ENCODE peak calls at places on chromosomes 13 and 19, in nine cellular contexts. E, C, F, U, Z, B, A, Y and O are unnamed samples. For H3K36me3, the result is how much of the 10 kb centered on the place peaks cover.

GRCh38 chr13:37753776-37754175 is 115.8 kb downstream of the TRPC4 start:
- DNase-seq in E (no peak), C (no peak), F (no peak), U (no peak), Z (no peak), B (no peak), A (no peak), Y (no peak), O (no peak)

GRCh38 chr19:49014123-49014869 is 2.6 kb downstream of the LHB start:
- DNase-seq in E (no peak), C (no peak), F (no peak), U (no peak), Z (no peak), B (no peak), A (no peak), Y (no peak), O (no peak)

GRCh38 chr13:75514080-75515040 is 23.3 kb downstream of the COMMD6 start:
- DNase-seq in E (no peak), C (no peak), F (no peak), U (no peak), Z (no peak), B (no peak), A (no peak), Y (no peak), O (no peak)

GRCh38 chr19:7917292-7918061 is 2.7 kb upstream of the SNAPC2 start:
- DNase-seq in E (peak), C (peak), F (no peak), U (peak), Z (no peak), B (peak), A (peak), Y (peak), O (peak)

GRCh38 chr13:113402471-113403254 is 38.7 kb upstream of the GRTP1 start:
- DNase-seq in E (no peak), C (no peak), F (no peak), U (peak), Z (peak), B (no peak), A (peak), Y (no peak), O (no peak)

GRCh38 chr13:23715762-23716235 is 145.6 kb downstream of the TNFRSF19 start:
- DNase-seq in E (no peak), C (no peak), F (no peak), U (no peak), Z (no peak), B (peak), A (peak), Y (no peak), O (no peak)

GRCh38 chr13:38967446-38967845 is 23.2 kb downstream of the STOML3 start:
- DNase-seq in E (no peak), C (no peak), F (no peak), U (no peak), Z (no peak), B (no peak), A (no peak), Y (no peak), O (no peak)

GRCh38 chr19:54806516-54806838 is 3.1 kb downstream of the KIR2DL4 start:
- DNase-seq in E (no peak), C (no peak), F (no peak), U (no peak), Z (no peak), B (no peak), A (no peak), Y (no peak), O (no peak)

GRCh38 chr19:16585808-16586476 is 13.7 kb upstream of the SLC35E1 start:
- DNase-seq in E (no peak), C (no peak), F (peak), U (no peak), Z (no peak), B (no peak), A (peak), Y (peak), O (no peak)

GRCh38 chr19:16381756-16382401 is 57.3 kb downstream of the KLF2 start:
- DNase-seq in E (no peak), C (no peak), F (no peak), U (peak), Z (peak), B (no peak), A (no peak), Y (no peak), O (no peak)

GRCh38 chr13:28540612-28541011 is 45.7 kb upstream of the FLT1 start:
- DNase-seq in E (no peak), C (no peak), F (no peak), U (no peak), Z (no peak), B (no peak), A (no peak), Y (no peak), O (no peak)

GRCh38 chr19:49447485-49448431 is 3.9 kb downstream of the PIH1D1 start:
- DNase-seq in E (no peak), C (no peak), F (peak), U (peak), Z (no peak), B (peak), A (no peak), Y (no peak), O (no peak)

GRCh38 chr13:23918208-23918607 is 20.9 kb upstream of the C1QTNF9B start:
- DNase-seq in E (no peak), C (no peak), F (no peak), U (no peak), Z (no peak), B (no peak), A (no peak), Y (no peak), O (no peak)

GRCh38 chr19:6264803-6265202 is 15.0 kb downstream of the MLLT1 start:
- DNase-seq in E (no peak), C (no peak), F (no peak), U (no peak), Z (no peak), B (no peak), A (no peak), Y (no peak), O (no peak)

GRCh38 chr19:6263306-6264076 is 16.3 kb downstream of the MLLT1 start:
- DNase-seq in E (no peak), C (no peak), F (no peak), U (peak), Z (no peak), B (no peak), A (no peak), Y (no peak), O (no peak)

GRCh38 chr19:6262519-6262918 is 17.3 kb downstream of the MLLT1 start:
- DNase-seq in E (no peak), C (no peak), F (no peak), U (peak), Z (no peak), B (no peak), A (no peak), Y (no peak), O (no peak)

GRCh38 chr19:6261883-6262282 is 17.9 kb downstream of the MLLT1 start:
- DNase-seq in E (no peak), C (no peak), F (no peak), U (peak), Z (no peak), B (no peak), A (no peak), Y (no peak), O (no peak)

GRCh38 chr19:6264077-6264445 is 15.7 kb downstream of the MLLT1 start:
- DNase-seq in E (no peak), C (no peak), F (no peak), U (no peak), Z (no peak), B (no peak), A (no peak), Y (no peak), O (no peak)
- H3K36me3 ChIP-seq in E (under half), C (under half), F (under half), U (half or more), Z (under half), B (under half), A (under half), Y (under half), O (under half)

DNA sequence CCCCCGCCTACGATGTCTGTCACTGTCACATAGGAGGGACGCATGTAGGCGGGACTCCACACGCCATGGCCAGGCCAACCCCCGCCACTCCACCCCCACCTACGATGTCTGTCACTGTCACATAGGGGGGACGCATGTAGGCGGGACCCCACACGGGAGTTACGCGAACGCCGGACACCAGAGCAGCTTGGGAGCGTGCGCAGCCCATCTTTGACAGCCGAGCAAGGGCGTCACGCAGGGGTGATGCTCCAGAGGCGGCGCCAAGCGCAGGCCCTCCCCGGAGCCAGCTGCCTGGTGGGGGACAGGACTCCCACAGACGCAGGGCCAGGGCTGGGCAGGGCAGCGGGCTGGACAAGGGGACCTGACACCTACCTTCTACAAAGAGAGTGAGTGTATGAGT is 20.0 kb downstream of the ZNF787 start:
- DNase-seq in E (no peak), C (no peak), F (no peak), U (no peak), Z (no peak), B (no peak), A (peak), Y (no peak), O (no peak)
- H3K36me3 ChIP-seq in E (under half), C (under half), F (under half), U (under half), Z (under half), B (under half), A (under half), Y (under half), O (under half)

GRCh38 chr19:1621574-1621973 is 16.3 kb upstream of the UQCR11 start:
- DNase-seq in E (no peak), C (no peak), F (no peak), U (peak), Z (no peak), B (no peak), A (no peak), Y (no peak), O (no peak)

GRCh38 chr19:1622007-1622406 is 16.7 kb upstream of the UQCR11 start:
- DNase-seq in E (no peak), C (no peak), F (no peak), U (peak), Z (no peak), B (no peak), A (no peak), Y (no peak), O (no peak)

GRCh38 chr19:1621021-1621420 is 15.8 kb upstream of the UQCR11 start:
- DNase-seq in E (no peak), C (no peak), F (no peak), U (peak), Z (no peak), B (no peak), A (no peak), Y (no peak), O (no peak)

GRCh38 chr19:1624458-1624857 is 19.2 kb upstream of the UQCR11 start:
- DNase-seq in E (peak), C (peak), F (peak), U (peak), Z (no peak), B (peak), A (no peak), Y (peak), O (peak)

GRCh38 chr19:1622541-1622940 is 17.3 kb upstream of the UQCR11 start:
- DNase-seq in E (no peak), C (no peak), F (no peak), U (no peak), Z (no peak), B (no peak), A (no peak), Y (no peak), O (no peak)
- H3K36me3 ChIP-seq in E (under half), C (under half), F (under half), U (under half), Z (under half), B (half or more), A (under half), Y (under half), O (half or more)

GRCh38 chr19:46386151-46386550 is 27.2 kb downstream of the CCDC8 start:
- DNase-seq in E (no peak), C (no peak), F (no peak), U (no peak), Z (no peak), B (no peak), A (peak), Y (no peak), O (no peak)
- H3K36me3 ChIP-seq in E (under half), C (half or more), F (under half), U (half or more), Z (under half), B (half or more), A (under half), Y (half or more), O (under half)

DNA sequence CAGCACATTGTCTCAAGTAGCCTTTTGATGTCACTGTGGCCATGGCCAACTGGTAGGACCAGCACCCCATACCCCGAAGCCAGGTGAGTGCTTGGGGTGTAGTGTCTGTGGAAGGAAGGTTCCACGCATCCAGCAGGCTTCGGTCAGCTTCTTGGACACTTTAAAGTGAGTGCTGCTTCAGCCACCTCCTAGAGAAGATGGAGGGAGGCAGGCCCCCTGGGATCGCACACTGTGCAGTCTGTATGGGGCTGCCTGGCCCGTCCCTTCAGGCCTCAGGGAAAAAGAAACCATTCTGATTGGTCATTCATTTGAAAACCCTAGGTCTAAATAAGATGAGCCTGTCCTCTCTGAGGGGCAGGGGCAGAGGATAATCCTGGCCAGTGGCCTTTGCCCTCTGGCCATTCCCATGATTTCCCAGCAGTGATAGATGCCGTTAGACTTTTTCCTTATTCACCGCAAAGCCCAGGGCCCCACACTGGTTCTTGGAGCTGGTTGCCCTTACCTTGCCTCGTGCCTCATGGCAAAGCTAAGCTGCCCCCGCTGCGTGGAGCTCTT is 30.7 kb downstream of the GATAD2A start:
- DNase-seq in E (no peak), C (no peak), F (no peak), U (no peak), Z (no peak), B (no peak), A (no peak), Y (no peak), O (no peak)
- H3K36me3 ChIP-seq in E (under half), C (under half), F (under half), U (under half), Z (under half), B (under half), A (under half), Y (under half), O (under half)